ENCODE peak calls at places on chromosome 5, in five cellular contexts. One of them, this sample, is unnamed.

GRCh38 chr5:8019719-8020218 is 150.8 kb downstream of the MTRR start:
- DNase-seq in AG10803: no peak
- DNase-seq in left ventricle myocardium inferior: no peak
- DNase-seq in activated CD8-positive, alpha-beta T cell treated with anti-CD3 and anti-CD28 coated beads for 36 hours: no peak
- DNase-seq in PC-3: no peak
- DNase-seq in this sample: no peak

GRCh38 chr5:141870226-141870625 is 8.0 kb downstream of the PCDH1 start:
- DNase-seq in left ventricle myocardium inferior: peak
- DNase-seq in activated CD8-positive, alpha-beta T cell treated with anti-CD3 and anti-CD28 coated beads for 36 hours: no peak
- DNase-seq in PC-3: no peak
- DNase-seq in AG10803: no peak
- DNase-seq in this sample: no peak

GRCh38 chr5:59660737-59661136 is 232.8 kb downstream of the PDE4D start:
- DNase-seq in PC-3: peak
- DNase-seq in AG10803: peak
- DNase-seq in activated CD8-positive, alpha-beta T cell treated with anti-CD3 and anti-CD28 coated beads for 36 hours: no peak
- DNase-seq in left ventricle myocardium inferior: no peak
- DNase-seq in this sample: peak

GRCh38 chr5:179378441-179379271 is 33.4 kb upstream of the ADAMTS2 start:
- DNase-seq in AG10803: peak
- DNase-seq in PC-3: no peak
- DNase-seq in activated CD8-positive, alpha-beta T cell treated with anti-CD3 and anti-CD28 coated beads for 36 hours: no peak
- DNase-seq in left ventricle myocardium inferior: no peak
- DNase-seq in this sample: no peak

GRCh38 chr5:114544561-114544960 is 182.7 kb downstream of the KCNN2 start:
- DNase-seq in activated CD8-positive, alpha-beta T cell treated with anti-CD3 and anti-CD28 coated beads for 36 hours: no peak
- DNase-seq in AG10803: no peak
- DNase-seq in left ventricle myocardium inferior: no peak
- DNase-seq in PC-3: no peak
- DNase-seq in this sample: no peak

GRCh38 chr5:151432210-151432609 is 15.2 kb upstream of the SLC36A1 start:
- DNase-seq in activated CD8-positive, alpha-beta T cell treated with anti-CD3 and anti-CD28 coated beads for 36 hours: no peak
- DNase-seq in left ventricle myocardium inferior: no peak
- DNase-seq in PC-3: no peak
- DNase-seq in AG10803: no peak
- DNase-seq in this sample: no peak

GRCh38 chr5:141714542-141715303 is 32.7 kb upstream of the ARAP3 start:
- DNase-seq in left ventricle myocardium inferior: no peak
- DNase-seq in PC-3: peak
- DNase-seq in AG10803: no peak
- DNase-seq in activated CD8-positive, alpha-beta T cell treated with anti-CD3 and anti-CD28 coated beads for 36 hours: no peak
- DNase-seq in this sample: no peak

GRCh38 chr5:68356216-68356615 is 140.7 kb downstream of the PIK3R1 start:
- DNase-seq in PC-3: no peak
- DNase-seq in activated CD8-positive, alpha-beta T cell treated with anti-CD3 and anti-CD28 coated beads for 36 hours: no peak
- DNase-seq in left ventricle myocardium inferior: no peak
- DNase-seq in AG10803: no peak
- DNase-seq in this sample: no peak

GRCh38 chr5:420632-421286 is 22.2 kb upstream of the EXOC3 start:
- DNase-seq in AG10803: no peak
- DNase-seq in left ventricle myocardium inferior: no peak
- DNase-seq in PC-3: no peak
- DNase-seq in activated CD8-positive, alpha-beta T cell treated with anti-CD3 and anti-CD28 coated beads for 36 hours: no peak
- DNase-seq in this sample: no peak

GRCh38 chr5:133977161-133977787 is 8.8 kb upstream of the C5orf15 start:
- DNase-seq in PC-3: no peak
- DNase-seq in AG10803: no peak
- DNase-seq in left ventricle myocardium inferior: no peak
- DNase-seq in activated CD8-positive, alpha-beta T cell treated with anti-CD3 and anti-CD28 coated beads for 36 hours: no peak
- DNase-seq in this sample: peak

GRCh38 chr5:58944221-58944620 is 361.3 kb downstream of the RAB3C start:
- DNase-seq in left ventricle myocardium inferior: no peak
- DNase-seq in activated CD8-positive, alpha-beta T cell treated with anti-CD3 and anti-CD28 coated beads for 36 hours: no peak
- DNase-seq in AG10803: peak
- DNase-seq in PC-3: peak
- DNase-seq in this sample: no peak

GRCh38 chr5:119368238-119368630 is 12.4 kb downstream of the TNFAIP8 start:
- DNase-seq in PC-3: peak
- DNase-seq in AG10803: no peak
- DNase-seq in left ventricle myocardium inferior: no peak
- DNase-seq in activated CD8-positive, alpha-beta T cell treated with anti-CD3 and anti-CD28 coated beads for 36 hours: peak
- DNase-seq in this sample: no peak

GRCh38 chr5:144583493-144584154 is 413.0 kb downstream of the KCTD16 start:
- DNase-seq in AG10803: no peak
- DNase-seq in PC-3: no peak
- DNase-seq in activated CD8-positive, alpha-beta T cell treated with anti-CD3 and anti-CD28 coated beads for 36 hours: no peak
- DNase-seq in left ventricle myocardium inferior: no peak
- DNase-seq in this sample: no peak

GRCh38 chr5:68504306-68504705 is 288.8 kb downstream of the PIK3R1 start:
- DNase-seq in PC-3: no peak
- DNase-seq in activated CD8-positive, alpha-beta T cell treated with anti-CD3 and anti-CD28 coated beads for 36 hours: no peak
- DNase-seq in left ventricle myocardium inferior: no peak
- DNase-seq in AG10803: no peak
- DNase-seq in this sample: no peak

GRCh38 chr5:86679529-86679928 is 61.8 kb downstream of the COX7C start:
- DNase-seq in PC-3: peak
- DNase-seq in activated CD8-positive, alpha-beta T cell treated with anti-CD3 and anti-CD28 coated beads for 36 hours: no peak
- DNase-seq in AG10803: peak
- DNase-seq in left ventricle myocardium inferior: no peak
- DNase-seq in this sample: peak

GRCh38 chr5:77560677-77561263 is 68.7 kb upstream of the WDR41 start:
- DNase-seq in left ventricle myocardium inferior: no peak
- DNase-seq in AG10803: peak
- DNase-seq in PC-3: peak
- DNase-seq in activated CD8-positive, alpha-beta T cell treated with anti-CD3 and anti-CD28 coated beads for 36 hours: no peak
- DNase-seq in this sample: peak

GRCh38 chr5:172541119-172541763 is 86.9 kb upstream of the SH3PXD2B start:
- DNase-seq in AG10803: no peak
- DNase-seq in activated CD8-positive, alpha-beta T cell treated with anti-CD3 and anti-CD28 coated beads for 36 hours: no peak
- DNase-seq in left ventricle myocardium inferior: no peak
- DNase-seq in PC-3: no peak
- DNase-seq in this sample: no peak

GRCh38 chr5:20556364-20556763 is 568.4 kb upstream of the CDH18 start:
- DNase-seq in activated CD8-positive, alpha-beta T cell treated with anti-CD3 and anti-CD28 coated beads for 36 hours: no peak
- DNase-seq in PC-3: peak
- DNase-seq in left ventricle myocardium inferior: no peak
- DNase-seq in AG10803: no peak
- DNase-seq in this sample: no peak

GRCh38 chr5:75335952-75336624 is 932 bp upstream of the HMGCR start:
- DNase-seq in activated CD8-positive, alpha-beta T cell treated with anti-CD3 and anti-CD28 coated beads for 36 hours: no peak
- DNase-seq in left ventricle myocardium inferior: no peak
- DNase-seq in AG10803: peak
- DNase-seq in PC-3: peak
- DNase-seq in this sample: peak

GRCh38 chr5:75330404-75330803 is 6.6 kb upstream of the HMGCR start:
- DNase-seq in PC-3: no peak
- DNase-seq in AG10803: no peak
- DNase-seq in activated CD8-positive, alpha-beta T cell treated with anti-CD3 and anti-CD28 coated beads for 36 hours: no peak
- DNase-seq in left ventricle myocardium inferior: no peak
- DNase-seq in this sample: no peak

GRCh38 chr5:75336625-75337336 is at the start of gene HMGCR:
- DNase-seq in PC-3: peak
- DNase-seq in left ventricle myocardium inferior: peak
- DNase-seq in AG10803: peak
- DNase-seq in activated CD8-positive, alpha-beta T cell treated with anti-CD3 and anti-CD28 coated beads for 36 hours: peak
- DNase-seq in this sample: peak

GRCh38 chr5:75335486-75335885 is 1.5 kb upstream of the HMGCR start:
- DNase-seq in AG10803: no peak
- DNase-seq in left ventricle myocardium inferior: no peak
- DNase-seq in activated CD8-positive, alpha-beta T cell treated with anti-CD3 and anti-CD28 coated beads for 36 hours: no peak
- DNase-seq in PC-3: no peak
- DNase-seq in this sample: no peak

GRCh38 chr5:75331095-75332090 is 5.6 kb upstream of the HMGCR start:
- DNase-seq in left ventricle myocardium inferior: no peak
- DNase-seq in activated CD8-positive, alpha-beta T cell treated with anti-CD3 and anti-CD28 coated beads for 36 hours: no peak
- DNase-seq in AG10803: no peak
- DNase-seq in PC-3: no peak
- DNase-seq in this sample: no peak
- TF ChIP-seq CTCF in left ventricle myocardium inferior: no peak
- TF ChIP-seq CTCF in activated CD8-positive, alpha-beta T cell treated with anti-CD3 and anti-CD28 coated beads for 36 hours: no peak
- TF ChIP-seq CTCF in AG10803: no peak
- TF ChIP-seq CTCF in PC-3: no peak
- TF ChIP-seq CTCF in this sample: no peak

GRCh38 chr5:93596676-93597441 is 13.8 kb downstream of the NR2F1 start:
- DNase-seq in activated CD8-positive, alpha-beta T cell treated with anti-CD3 and anti-CD28 coated beads for 36 hours: no peak
- DNase-seq in left ventricle myocardium inferior: no peak
- DNase-seq in PC-3: peak
- DNase-seq in AG10803: no peak
- DNase-seq in this sample: no peak
- TF ChIP-seq CTCF in activated CD8-positive, alpha-beta T cell treated with anti-CD3 and anti-CD28 coated beads for 36 hours: no peak
- TF ChIP-seq CTCF in left ventricle myocardium inferior: no peak
- TF ChIP-seq CTCF in PC-3: no peak
- TF ChIP-seq CTCF in AG10803: no peak
- TF ChIP-seq CTCF in this sample: no peak

GRCh38 chr5:10331341-10331796 is 22.1 kb upstream of the MARCHF6 start:
- DNase-seq in PC-3: peak
- DNase-seq in activated CD8-positive, alpha-beta T cell treated with anti-CD3 and anti-CD28 coated beads for 36 hours: no peak
- DNase-seq in left ventricle myocardium inferior: peak
- DNase-seq in AG10803: peak
- DNase-seq in this sample: no peak

GRCh38 chr5:10332301-10332700 is 21.2 kb upstream of the MARCHF6 start:
- DNase-seq in left ventricle myocardium inferior: no peak
- DNase-seq in activated CD8-positive, alpha-beta T cell treated with anti-CD3 and anti-CD28 coated beads for 36 hours: no peak
- DNase-seq in AG10803: no peak
- DNase-seq in PC-3: no peak
- DNase-seq in this sample: no peak

GRCh38 chr5:10334830-10335229 is 18.7 kb upstream of the MARCHF6 start:
- DNase-seq in PC-3: no peak
- DNase-seq in left ventricle myocardium inferior: no peak
- DNase-seq in AG10803: no peak
- DNase-seq in activated CD8-positive, alpha-beta T cell treated with anti-CD3 and anti-CD28 coated beads for 36 hours: no peak
- DNase-seq in this sample: no peak

GRCh38 chr5:10335711-10336470 is 17.6 kb upstream of the MARCHF6 start:
- DNase-seq in PC-3: no peak
- DNase-seq in left ventricle myocardium inferior: no peak
- DNase-seq in AG10803: no peak
- DNase-seq in activated CD8-positive, alpha-beta T cell treated with anti-CD3 and anti-CD28 coated beads for 36 hours: no peak
- DNase-seq in this sample: no peak

DNA sequence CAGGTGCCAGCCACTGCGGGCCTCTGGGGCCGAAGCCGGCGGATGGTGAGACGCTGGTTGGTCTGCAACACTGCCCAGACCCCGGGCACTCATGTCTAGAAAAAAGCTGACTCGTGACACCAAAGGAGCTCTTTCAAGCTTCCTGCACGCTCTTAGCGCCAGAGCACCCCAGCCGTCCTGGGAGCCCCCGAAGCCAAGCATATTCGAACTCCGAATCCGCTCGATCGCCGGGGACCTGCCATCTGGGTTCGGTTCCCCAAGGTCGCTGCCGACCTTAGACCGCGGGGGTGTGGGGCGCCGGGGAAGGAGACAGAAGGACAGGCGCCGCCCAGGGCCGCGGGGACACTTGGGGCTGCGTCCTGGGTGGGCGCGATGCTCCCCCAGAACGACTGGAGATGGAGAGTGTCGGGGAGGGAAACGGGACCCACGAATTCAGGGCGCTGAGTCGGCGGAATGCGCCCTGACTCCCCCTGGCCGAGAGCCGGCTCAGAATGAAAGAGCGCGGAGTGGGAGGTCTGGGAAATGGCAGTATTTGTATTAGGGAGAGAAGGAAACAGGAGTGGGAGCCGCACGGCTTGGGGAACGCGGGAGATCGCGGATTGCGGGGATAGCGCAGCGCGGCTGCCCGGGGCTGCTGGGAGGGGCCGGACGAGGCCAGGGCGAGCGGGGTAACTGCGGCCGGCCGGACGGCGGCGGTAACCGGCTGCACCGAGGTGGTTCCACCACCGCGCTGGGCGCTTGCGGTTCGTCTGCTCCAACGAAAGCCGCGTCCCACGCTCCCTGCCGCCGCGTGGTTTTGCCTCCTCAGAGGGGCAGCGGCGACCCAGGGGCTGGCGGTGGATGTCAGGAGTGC is 20.1 kb upstream of the MARCHF6 start:
- DNase-seq in left ventricle myocardium inferior: peak
- DNase-seq in AG10803: no peak
- DNase-seq in activated CD8-positive, alpha-beta T cell treated with anti-CD3 and anti-CD28 coated beads for 36 hours: peak
- DNase-seq in PC-3: peak
- DNase-seq in this sample: peak
- TF ChIP-seq CTCF in left ventricle myocardium inferior: peak
- TF ChIP-seq CTCF in AG10803: no peak
- TF ChIP-seq CTCF in activated CD8-positive, alpha-beta T cell treated with anti-CD3 and anti-CD28 coated beads for 36 hours: no peak
- TF ChIP-seq CTCF in PC-3: no peak
- TF ChIP-seq CTCF in this sample: no peak

DNA sequence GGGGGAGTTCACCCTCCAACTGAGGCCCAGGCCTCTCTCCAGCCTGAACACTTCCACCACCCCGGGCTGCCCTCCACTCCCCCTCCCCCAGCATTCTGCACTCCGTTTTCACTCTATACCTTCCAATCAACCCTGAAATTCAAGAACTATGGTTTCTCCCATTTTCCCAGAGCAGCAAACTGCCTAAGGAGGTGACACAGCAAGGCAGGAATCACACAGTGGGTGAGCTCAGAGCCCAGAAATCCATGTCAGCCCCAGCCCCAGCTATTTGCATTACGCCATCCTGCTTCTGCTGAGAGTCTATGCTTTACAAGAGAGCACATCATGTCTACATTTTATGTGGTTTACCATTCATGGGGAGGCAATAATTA is 12.0 kb downstream of the MSX2 start:
- DNase-seq in PC-3: no peak
- DNase-seq in AG10803: peak
- DNase-seq in left ventricle myocardium inferior: no peak
- DNase-seq in activated CD8-positive, alpha-beta T cell treated with anti-CD3 and anti-CD28 coated beads for 36 hours: no peak
- DNase-seq in this sample: no peak
- TF ChIP-seq CTCF in PC-3: no peak
- TF ChIP-seq CTCF in AG10803: no peak
- TF ChIP-seq CTCF in left ventricle myocardium inferior: no peak
- TF ChIP-seq CTCF in activated CD8-positive, alpha-beta T cell treated with anti-CD3 and anti-CD28 coated beads for 36 hours: no peak
- TF ChIP-seq CTCF in this sample: no peak

DNA sequence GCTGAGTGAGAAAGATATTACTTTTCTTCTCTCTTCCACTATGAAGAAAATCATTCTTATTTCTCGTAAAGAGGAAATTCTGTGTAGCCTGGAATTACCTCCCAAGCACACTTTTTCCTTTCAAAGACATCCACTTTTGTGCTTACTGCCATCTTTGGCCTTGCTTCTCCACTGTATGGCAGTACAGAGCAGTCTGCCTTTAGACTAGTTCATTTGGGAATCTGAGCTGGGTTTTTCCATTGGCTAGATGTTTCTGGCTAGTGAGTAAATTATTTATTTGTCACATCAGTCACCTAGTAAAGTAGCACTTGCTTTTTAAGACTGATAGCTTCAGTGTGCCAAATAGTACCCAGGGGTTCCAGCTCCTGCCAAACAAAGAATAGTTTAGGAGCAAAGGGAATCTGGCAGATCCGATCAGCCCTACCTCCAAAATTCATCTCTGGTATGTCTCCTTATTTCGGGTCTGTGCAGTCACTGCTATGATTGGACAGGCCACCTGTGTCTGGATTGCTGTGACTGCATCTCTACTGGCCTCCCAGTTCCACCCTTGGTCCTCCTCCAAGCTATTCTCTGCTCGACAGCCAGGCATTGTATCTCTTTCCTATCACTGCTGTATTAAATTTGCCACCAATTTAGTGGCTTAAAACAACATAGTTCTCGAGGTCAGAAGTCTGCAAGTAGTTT is 97.6 kb downstream of the NUDT12 start:
- DNase-seq in PC-3: peak
- DNase-seq in left ventricle myocardium inferior: no peak
- DNase-seq in AG10803: no peak
- DNase-seq in activated CD8-positive, alpha-beta T cell treated with anti-CD3 and anti-CD28 coated beads for 36 hours: no peak
- DNase-seq in this sample: no peak
- TF ChIP-seq CTCF in PC-3: no peak
- TF ChIP-seq CTCF in left ventricle myocardium inferior: no peak
- TF ChIP-seq CTCF in AG10803: peak
- TF ChIP-seq CTCF in activated CD8-positive, alpha-beta T cell treated with anti-CD3 and anti-CD28 coated beads for 36 hours: no peak
- TF ChIP-seq CTCF in this sample: no peak

GRCh38 chr5:164475339-164475977 is 970.0 kb downstream of the MAT2B start:
- DNase-seq in AG10803: peak
- DNase-seq in left ventricle myocardium inferior: no peak
- DNase-seq in PC-3: peak
- DNase-seq in activated CD8-positive, alpha-beta T cell treated with anti-CD3 and anti-CD28 coated beads for 36 hours: no peak
- DNase-seq in this sample: peak
- TF ChIP-seq CTCF in AG10803: peak
- TF ChIP-seq CTCF in left ventricle myocardium inferior: peak
- TF ChIP-seq CTCF in PC-3: peak
- TF ChIP-seq CTCF in activated CD8-positive, alpha-beta T cell treated with anti-CD3 and anti-CD28 coated beads for 36 hours: no peak
- TF ChIP-seq CTCF in this sample: peak

This sample was measured in GM10248.